ENCODE peak calls at places on chromosomes 3 and 15, in four cellular contexts. One of them, this sample, is unnamed.

GRCh38 chr3:108838411-108838810 is 15.8 kb downstream of the TRAT1 start:
- DNase-seq in EL: no peak
- DNase-seq in posterior cingulate gyrus: no peak
- DNase-seq in NCI-H1930: no peak
- DNase-seq in this sample: no peak

GRCh38 chr3:110180733-110181132 is 843.4 kb upstream of the DPPA4 start:
- DNase-seq in EL: peak
- DNase-seq in NCI-H1930: no peak
- DNase-seq in posterior cingulate gyrus: no peak
- DNase-seq in this sample: peak

GRCh38 chr3:126918223-126918622 is 64.7 kb upstream of the PLXNA1 start:
- DNase-seq in EL: no peak
- DNase-seq in NCI-H1930: no peak
- DNase-seq in posterior cingulate gyrus: no peak
- DNase-seq in this sample: no peak

GRCh38 chr3:24494616-24495333 is at the start of gene THRB:
- DNase-seq in EL: peak
- DNase-seq in NCI-H1930: peak
- DNase-seq in posterior cingulate gyrus: peak
- DNase-seq in this sample: peak

GRCh38 chr3:121414924-121415323 is 130.9 kb downstream of the POLQ start:
- DNase-seq in NCI-H1930: no peak
- DNase-seq in posterior cingulate gyrus: no peak
- DNase-seq in EL: no peak
- DNase-seq in this sample: no peak

GRCh38 chr3:15645740-15646490 is 44.4 kb downstream of the BTD start:
- DNase-seq in EL: peak
- DNase-seq in posterior cingulate gyrus: peak
- DNase-seq in NCI-H1930: no peak
- DNase-seq in this sample: peak

GRCh38 chr3:111963424-111963823 is 15.4 kb upstream of the ABHD10 start:
- DNase-seq in EL: peak
- DNase-seq in posterior cingulate gyrus: no peak
- DNase-seq in NCI-H1930: no peak
- DNase-seq in this sample: peak

GRCh38 chr3:2774485-2774884 is 335.7 kb downstream of the IL5RA start:
- DNase-seq in posterior cingulate gyrus: no peak
- DNase-seq in NCI-H1930: no peak
- DNase-seq in EL: no peak
- DNase-seq in this sample: no peak

GRCh38 chr3:46667061-46667621 is 26.3 kb downstream of the ALS2CL start:
- DNase-seq in posterior cingulate gyrus: peak
- DNase-seq in EL: no peak
- DNase-seq in NCI-H1930: no peak
- DNase-seq in this sample: no peak

GRCh38 chr3:134852893-134853351 is 57.9 kb downstream of the EPHB1 start:
- DNase-seq in NCI-H1930: no peak
- DNase-seq in posterior cingulate gyrus: no peak
- DNase-seq in EL: no peak
- DNase-seq in this sample: no peak

GRCh38 chr3:80688814-80689213 is 921.0 kb upstream of the ROBO1 start:
- DNase-seq in posterior cingulate gyrus: no peak
- DNase-seq in EL: no peak
- DNase-seq in NCI-H1930: no peak
- DNase-seq in this sample: peak

GRCh38 chr3:102676424-102676823 is 241.6 kb downstream of the ZPLD1 start:
- DNase-seq in EL: no peak
- DNase-seq in posterior cingulate gyrus: no peak
- DNase-seq in NCI-H1930: no peak
- DNase-seq in this sample: no peak

GRCh38 chr3:150135321-150135721 is 164.6 kb upstream of the PFN2 start:
- DNase-seq in NCI-H1930: no peak
- DNase-seq in posterior cingulate gyrus: no peak
- DNase-seq in EL: peak
- DNase-seq in this sample: peak

GRCh38 chr15:75229191-75230015 is 27.7 kb downstream of the C15orf39 start:
- DNase-seq in NCI-H1930: no peak
- DNase-seq in posterior cingulate gyrus: peak
- DNase-seq in EL: no peak
- DNase-seq in this sample: peak

GRCh38 chr3:123026551-123027291 is 842 bp downstream of the SEMA5B start:
- DNase-seq in NCI-H1930: no peak
- DNase-seq in EL: no peak
- DNase-seq in posterior cingulate gyrus: peak
- DNase-seq in this sample: peak

GRCh38 chr3:24232784-24233183 is 261.9 kb downstream of the THRB start:
- DNase-seq in NCI-H1930: no peak
- DNase-seq in posterior cingulate gyrus: no peak
- DNase-seq in EL: no peak
- DNase-seq in this sample: no peak

GRCh38 chr15:92538115-92538514 is 117.5 kb downstream of the FAM174B start:
- DNase-seq in posterior cingulate gyrus: no peak
- DNase-seq in NCI-H1930: no peak
- DNase-seq in EL: no peak
- DNase-seq in this sample: no peak

GRCh38 chr3:31091748-31092147 is 197.3 kb upstream of the GADL1 start:
- DNase-seq in NCI-H1930: no peak
- DNase-seq in posterior cingulate gyrus: no peak
- DNase-seq in EL: no peak
- DNase-seq in this sample: no peak

GRCh38 chr3:192817053-192817452 is 89.7 kb upstream of the FGF12 start:
- DNase-seq in NCI-H1930: no peak
- DNase-seq in EL: peak
- DNase-seq in posterior cingulate gyrus: no peak
- DNase-seq in this sample: peak

GRCh38 chr15:100598655-100599054 is 3.3 kb downstream of the LINS1 start:
- DNase-seq in EL: no peak
- DNase-seq in NCI-H1930: no peak
- DNase-seq in posterior cingulate gyrus: no peak
- DNase-seq in this sample: no peak

GRCh38 chr3:12861611-12862010 is 20.2 kb upstream of the RPL32 start:
- DNase-seq in posterior cingulate gyrus: no peak
- DNase-seq in NCI-H1930: no peak
- DNase-seq in EL: no peak
- DNase-seq in this sample: no peak

GRCh38 chr3:13544293-13544831 is 4.6 kb upstream of the FBLN2 start:
- DNase-seq in posterior cingulate gyrus: peak
- DNase-seq in EL: peak
- DNase-seq in NCI-H1930: no peak
- DNase-seq in this sample: peak

GRCh38 chr3:98777286-98777685 is 14.1 kb downstream of the ST3GAL6 start:
- DNase-seq in NCI-H1930: no peak
- DNase-seq in posterior cingulate gyrus: no peak
- DNase-seq in EL: no peak
- DNase-seq in this sample: no peak

GRCh38 chr15:40338921-40339620 is 1.7 kb downstream of the CCDC9B start:
- DNase-seq in posterior cingulate gyrus: peak
- DNase-seq in EL: peak
- DNase-seq in NCI-H1930: no peak
- DNase-seq in this sample: peak

GRCh38 chr3:177468816-177469590 is 271.7 kb upstream of the TBL1XR1 start:
- DNase-seq in EL: peak
- DNase-seq in posterior cingulate gyrus: no peak
- DNase-seq in NCI-H1930: no peak
- DNase-seq in this sample: peak

GRCh38 chr3:79930196-79930595 is 162.4 kb upstream of the ROBO1 start:
- DNase-seq in EL: no peak
- DNase-seq in NCI-H1930: no peak
- DNase-seq in posterior cingulate gyrus: peak
- DNase-seq in this sample: no peak

GRCh38 chr3:37862712-37863551 is 1.3 kb downstream of the CTDSPL start:
- DNase-seq in posterior cingulate gyrus: peak
- DNase-seq in EL: peak
- DNase-seq in NCI-H1930: no peak
- DNase-seq in this sample: peak

GRCh38 chr3:53328750-53329149 is 18.6 kb downstream of the DCP1A start:
- DNase-seq in posterior cingulate gyrus: no peak
- DNase-seq in EL: no peak
- DNase-seq in NCI-H1930: no peak
- DNase-seq in this sample: no peak

GRCh38 chr3:59412506-59412905 is 362.7 kb upstream of the CFAP20DC start:
- DNase-seq in posterior cingulate gyrus: no peak
- DNase-seq in EL: no peak
- DNase-seq in NCI-H1930: no peak
- DNase-seq in this sample: peak

GRCh38 chr15:43463542-43463941 is 29.4 kb downstream of the TP53BP1 start:
- DNase-seq in posterior cingulate gyrus: no peak
- DNase-seq in NCI-H1930: no peak
- DNase-seq in EL: no peak
- DNase-seq in this sample: peak

GRCh38 chr3:10240799-10241198 is 7.5 kb upstream of the TATDN2 start:
- DNase-seq in NCI-H1930: no peak
- DNase-seq in posterior cingulate gyrus: no peak
- DNase-seq in EL: no peak
- DNase-seq in this sample: no peak

This sample was measured in GM23248.